ENCODE peak calls at places on chromosome 3, in six cellular contexts. One of them, this sample, is unnamed. For H3K27me3 and H3K4me1, the result is how much of the 10 kb centered on the place peaks cover.

GRCh38 chr3:64998317-64998716 is 310.5 kb upstream of the ADAMTS9 start:
- DNase-seq in adrenal gland: no peak
- DNase-seq in stomach: no peak
- DNase-seq in Peyer's patch: no peak
- DNase-seq in HCT116: no peak
- DNase-seq in IMR-90: no peak
- DNase-seq in this sample: no peak

GRCh38 chr3:115658337-115659181 is 35.2 kb downstream of the GAP43 start:
- DNase-seq in adrenal gland: peak
- DNase-seq in stomach: peak
- DNase-seq in Peyer's patch: peak
- DNase-seq in HCT116: peak
- DNase-seq in IMR-90: peak
- DNase-seq in this sample: peak

GRCh38 chr3:120102232-120102631 is 8.0 kb upstream of the GSK3B start:
- DNase-seq in adrenal gland: no peak
- DNase-seq in stomach: no peak
- DNase-seq in Peyer's patch: no peak
- DNase-seq in HCT116: no peak
- DNase-seq in IMR-90: no peak
- DNase-seq in this sample: no peak

GRCh38 chr3:41893977-41894376 is 67.9 kb downstream of the ULK4 start:
- DNase-seq in adrenal gland: peak
- DNase-seq in stomach: no peak
- DNase-seq in Peyer's patch: no peak
- DNase-seq in HCT116: peak
- DNase-seq in IMR-90: peak
- DNase-seq in this sample: no peak

GRCh38 chr3:101779047-101779807 is at the start of gene NXPE3:
- DNase-seq in adrenal gland: peak
- DNase-seq in stomach: peak
- DNase-seq in Peyer's patch: peak
- DNase-seq in HCT116: peak
- DNase-seq in IMR-90: peak
- DNase-seq in this sample: peak

GRCh38 chr3:53890726-53891499 is 746 bp downstream of the SELENOK start:
- DNase-seq in adrenal gland: peak
- DNase-seq in stomach: peak
- DNase-seq in Peyer's patch: peak
- DNase-seq in HCT116: peak
- DNase-seq in IMR-90: peak
- DNase-seq in this sample: no peak

GRCh38 chr3:49668861-49669260 is 5.3 kb upstream of the APEH start:
- DNase-seq in adrenal gland: peak
- DNase-seq in stomach: no peak
- DNase-seq in Peyer's patch: no peak
- DNase-seq in HCT116: no peak
- DNase-seq in IMR-90: peak
- DNase-seq in this sample: no peak

GRCh38 chr3:149315694-149316093 is 17.7 kb downstream of the TM4SF18 start:
- DNase-seq in adrenal gland: no peak
- DNase-seq in stomach: no peak
- DNase-seq in Peyer's patch: no peak
- DNase-seq in HCT116: no peak
- DNase-seq in IMR-90: no peak
- DNase-seq in this sample: no peak

GRCh38 chr3:156509209-156510174 is 45.4 kb downstream of the SSR3 start:
- DNase-seq in adrenal gland: no peak
- DNase-seq in stomach: no peak
- DNase-seq in Peyer's patch: no peak
- DNase-seq in HCT116: peak
- DNase-seq in IMR-90: peak
- DNase-seq in this sample: no peak

GRCh38 chr3:129603561-129603942 is 2.9 kb downstream of the PLXND1 start:
- DNase-seq in adrenal gland: no peak
- DNase-seq in stomach: no peak
- DNase-seq in Peyer's patch: no peak
- DNase-seq in HCT116: no peak
- DNase-seq in IMR-90: no peak
- DNase-seq in this sample: peak

GRCh38 chr3:43155464-43156121 is 49.7 kb upstream of the POMGNT2 start:
- DNase-seq in adrenal gland: peak
- DNase-seq in stomach: peak
- DNase-seq in Peyer's patch: no peak
- DNase-seq in HCT116: peak
- DNase-seq in IMR-90: peak
- DNase-seq in this sample: peak

DNA sequence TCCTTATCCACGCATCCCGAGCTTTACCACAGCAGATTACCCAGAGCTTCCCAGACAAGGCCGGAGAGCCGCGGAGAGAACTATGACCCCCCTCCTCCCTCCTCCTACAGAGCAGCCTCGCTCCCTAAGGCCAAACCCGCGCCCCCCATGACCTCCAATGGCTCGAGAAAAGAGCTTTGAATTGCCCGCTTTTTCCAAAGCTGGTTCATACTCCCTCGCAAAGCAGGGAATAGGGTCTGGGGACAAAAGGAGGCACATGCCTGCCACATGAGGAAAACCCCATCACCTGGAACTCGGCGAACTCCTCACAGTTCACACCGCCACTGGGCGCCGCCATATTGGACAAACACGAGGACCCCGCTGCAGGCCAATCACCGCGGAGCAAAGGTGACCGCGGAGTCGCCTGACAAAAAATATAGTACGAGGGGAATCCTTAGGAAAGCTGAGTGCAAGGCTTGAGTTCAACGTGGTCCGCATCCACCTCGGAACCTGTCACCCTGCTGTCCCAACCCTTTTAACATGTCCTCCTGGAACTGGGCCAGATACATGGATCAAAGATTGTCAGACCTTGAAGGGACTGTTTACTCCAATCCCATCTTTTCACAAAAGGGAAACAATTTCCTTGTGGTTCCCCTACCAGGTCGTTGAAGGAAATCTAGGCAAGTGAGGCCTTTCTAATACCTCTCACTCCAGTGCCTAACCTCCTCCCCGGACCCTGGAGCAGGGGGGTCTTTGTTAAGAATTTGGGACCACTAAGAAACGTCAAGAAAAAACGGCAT is at the start of gene MIX23:
- DNase-seq in adrenal gland: peak
- DNase-seq in stomach: peak
- DNase-seq in Peyer's patch: peak
- DNase-seq in HCT116: peak
- DNase-seq in IMR-90: peak
- DNase-seq in this sample: peak
- TF ChIP-seq POLR2A in adrenal gland: no peak
- TF ChIP-seq POLR2A in stomach: no peak
- TF ChIP-seq POLR2A in Peyer's patch: peak
- TF ChIP-seq POLR2A in HCT116: peak
- TF ChIP-seq POLR2A in IMR-90: peak
- TF ChIP-seq POLR2A in this sample: no peak

GRCh38 chr3:170555329-170555728 is 30.5 kb downstream of the SLC7A14 start:
- DNase-seq in adrenal gland: no peak
- DNase-seq in stomach: no peak
- DNase-seq in Peyer's patch: no peak
- DNase-seq in HCT116: no peak
- DNase-seq in IMR-90: peak
- DNase-seq in this sample: no peak
- H3K27me3 ChIP-seq in adrenal gland: under half
- H3K27me3 ChIP-seq in stomach: under half
- H3K27me3 ChIP-seq in Peyer's patch: under half
- H3K27me3 ChIP-seq in HCT116: under half
- H3K27me3 ChIP-seq in IMR-90: under half
- H3K27me3 ChIP-seq in this sample: under half

GRCh38 chr3:134903840-134904239 is 108.8 kb downstream of the EPHB1 start:
- DNase-seq in adrenal gland: no peak
- DNase-seq in stomach: no peak
- DNase-seq in Peyer's patch: no peak
- DNase-seq in HCT116: no peak
- DNase-seq in IMR-90: no peak
- DNase-seq in this sample: no peak

GRCh38 chr3:134900482-134900881 is 105.4 kb downstream of the EPHB1 start:
- DNase-seq in adrenal gland: no peak
- DNase-seq in stomach: no peak
- DNase-seq in Peyer's patch: no peak
- DNase-seq in HCT116: no peak
- DNase-seq in IMR-90: no peak
- DNase-seq in this sample: no peak

GRCh38 chr3:134898315-134898714 is 103.3 kb downstream of the EPHB1 start:
- DNase-seq in adrenal gland: no peak
- DNase-seq in stomach: no peak
- DNase-seq in Peyer's patch: no peak
- DNase-seq in HCT116: no peak
- DNase-seq in IMR-90: no peak
- DNase-seq in this sample: no peak

GRCh38 chr3:134904333-134904771 is 109.3 kb downstream of the EPHB1 start:
- DNase-seq in adrenal gland: no peak
- DNase-seq in stomach: no peak
- DNase-seq in Peyer's patch: no peak
- DNase-seq in HCT116: no peak
- DNase-seq in IMR-90: no peak
- DNase-seq in this sample: no peak

GRCh38 chr3:134901461-134901860 is 106.4 kb downstream of the EPHB1 start:
- DNase-seq in adrenal gland: no peak
- DNase-seq in stomach: no peak
- DNase-seq in Peyer's patch: no peak
- DNase-seq in HCT116: no peak
- DNase-seq in IMR-90: no peak
- DNase-seq in this sample: no peak
- H3K4me1 ChIP-seq in adrenal gland: under half
- H3K4me1 ChIP-seq in stomach: under half
- H3K4me1 ChIP-seq in Peyer's patch: under half
- H3K4me1 ChIP-seq in HCT116: under half
- H3K4me1 ChIP-seq in IMR-90: under half
- H3K4me1 ChIP-seq in this sample: under half

DNA sequence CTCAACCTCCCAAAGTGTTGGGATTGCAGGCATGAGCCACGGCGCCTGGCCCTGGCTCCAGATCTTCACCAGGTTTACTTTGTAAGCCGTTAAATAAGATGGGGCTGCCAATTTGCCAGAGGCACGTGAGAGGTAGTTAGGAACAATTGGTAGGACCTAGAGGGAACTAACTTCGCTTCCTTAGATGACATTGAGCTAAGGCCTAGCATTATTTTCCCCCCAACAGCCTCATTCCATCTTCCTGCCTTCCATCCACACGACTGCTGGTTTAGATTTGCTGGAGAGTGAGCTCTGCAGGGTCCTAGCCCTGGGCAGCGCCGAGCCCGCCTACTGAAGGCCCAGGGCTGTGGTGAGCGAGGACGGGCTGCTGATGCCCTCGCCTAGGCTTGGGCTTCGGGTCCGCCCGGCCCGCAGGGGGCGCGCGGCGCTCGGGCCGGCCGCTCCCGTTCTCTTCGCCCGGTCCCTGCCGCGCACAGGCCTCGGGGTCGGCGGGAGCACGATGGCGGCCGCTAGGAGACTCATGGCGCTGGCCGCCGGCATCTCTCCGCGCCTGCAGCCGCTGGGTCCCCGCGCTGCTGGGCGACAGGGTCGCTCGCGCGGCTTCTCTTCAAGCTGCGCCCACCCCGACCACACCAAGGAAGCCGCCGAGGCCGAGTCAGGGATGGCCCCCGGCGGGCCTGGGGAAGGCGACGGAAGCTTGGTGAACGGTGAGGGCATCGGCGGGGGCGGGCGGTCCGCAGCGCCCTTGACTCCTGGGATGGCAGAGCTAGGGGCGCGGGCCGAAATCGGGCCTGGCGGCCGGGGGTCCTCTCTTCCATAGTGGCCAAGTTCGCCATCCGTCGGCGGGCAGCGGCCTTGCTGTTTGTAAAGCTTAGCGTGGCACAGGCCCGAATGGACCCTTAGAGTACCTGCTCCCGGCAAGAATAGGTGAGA is 21.9 kb downstream of the DHX30 start:
- DNase-seq in adrenal gland: peak
- DNase-seq in stomach: peak
- DNase-seq in Peyer's patch: peak
- DNase-seq in HCT116: peak
- DNase-seq in IMR-90: peak
- DNase-seq in this sample: peak
- TF ChIP-seq POLR2A in adrenal gland: no peak
- TF ChIP-seq POLR2A in stomach: no peak
- TF ChIP-seq POLR2A in Peyer's patch: no peak
- TF ChIP-seq POLR2A in HCT116: peak
- TF ChIP-seq POLR2A in IMR-90: peak
- TF ChIP-seq POLR2A in this sample: no peak

DNA sequence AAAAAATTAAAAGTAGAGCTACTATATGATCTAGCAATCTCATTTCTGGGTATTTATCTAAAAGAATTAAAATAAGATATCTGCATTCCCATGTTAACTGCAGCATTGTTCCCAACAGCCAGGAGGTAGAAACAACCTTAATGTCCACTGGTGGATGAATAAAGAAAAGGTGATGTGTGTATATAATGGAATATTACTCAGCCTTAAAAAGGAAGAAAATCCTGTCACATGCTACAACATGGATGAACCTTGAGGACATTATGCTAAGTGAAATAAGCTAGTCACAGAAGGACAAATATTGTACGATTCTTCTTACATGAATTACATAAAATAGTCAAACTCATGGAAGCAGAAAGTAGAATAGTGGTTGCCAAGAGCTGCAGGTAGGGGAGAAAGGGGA is 119.4 kb upstream of the BHLHE40 start:
- DNase-seq in adrenal gland: no peak
- DNase-seq in stomach: no peak
- DNase-seq in Peyer's patch: no peak
- DNase-seq in HCT116: no peak
- DNase-seq in IMR-90: no peak
- DNase-seq in this sample: no peak
- H3K27me3 ChIP-seq in adrenal gland: under half
- H3K27me3 ChIP-seq in stomach: under half
- H3K27me3 ChIP-seq in Peyer's patch: under half
- H3K27me3 ChIP-seq in HCT116: under half
- H3K27me3 ChIP-seq in IMR-90: under half
- H3K27me3 ChIP-seq in this sample: under half

DNA sequence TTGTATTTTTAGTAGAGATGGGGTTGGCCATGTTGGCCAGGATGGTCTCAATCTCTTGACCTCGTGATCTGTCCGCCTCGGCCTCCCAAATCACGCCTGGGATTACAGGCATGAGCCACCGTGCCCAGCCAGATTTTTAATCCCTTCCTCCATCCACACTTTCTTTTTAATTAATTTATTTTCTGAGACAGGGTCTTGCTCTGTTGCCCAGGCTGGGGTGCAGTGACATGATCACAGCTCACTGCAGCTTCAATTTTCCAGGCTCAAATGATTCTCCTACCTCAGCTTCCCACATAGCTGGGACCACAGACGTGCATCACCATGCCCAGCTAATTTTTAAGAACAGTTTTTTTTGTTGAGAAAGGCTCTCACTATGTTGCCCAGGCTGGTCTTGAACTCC is 43.6 kb downstream of the RAF1 start:
- DNase-seq in adrenal gland: no peak
- DNase-seq in stomach: no peak
- DNase-seq in Peyer's patch: no peak
- DNase-seq in HCT116: no peak
- DNase-seq in IMR-90: no peak
- DNase-seq in this sample: no peak
- H3K4me1 ChIP-seq in adrenal gland: under half
- H3K4me1 ChIP-seq in stomach: half or more
- H3K4me1 ChIP-seq in Peyer's patch: under half
- H3K4me1 ChIP-seq in HCT116: under half
- H3K4me1 ChIP-seq in IMR-90: under half
- H3K4me1 ChIP-seq in this sample: under half

This sample was measured in heart left ventricle.